ENCODE peak calls at places on chromosome 1, in five cellular contexts. E is aorta, G is hepatocyte, F is left lung, X is body of pancreas. T is an unnamed sample. For H3K36me3, H3K27me3 and H3K9me3, the result is how much of the 10 kb centered on the place peaks cover.

GRCh38 chr1:64745181-64745985 is 508 bp downstream of the RAVER2 start:
- DNase-seq in F (peak), X (peak), E (peak), G (peak), T (peak)

GRCh38 chr1:181117648-181118449 is 29.3 kb downstream of the IER5 start:
- DNase-seq in E (no peak), G (peak), F (peak), X (no peak), T (no peak)

GRCh38 chr1:234610061-234610581 is at the start of gene IRF2BP2:
- DNase-seq in E (peak), G (peak), X (peak), F (peak), T (peak)

GRCh38 chr1:31549807-31550620 is 26.3 kb upstream of the TINAGL1 start:
- DNase-seq in F (no peak), E (no peak), G (peak), X (no peak), T (no peak)

GRCh38 chr1:168297019-168297418 is 16.3 kb downstream of the TBX19 start:
- DNase-seq in F (no peak), G (no peak), E (no peak), X (no peak), T (no peak)

GRCh38 chr1:26477446-26478152 is 5.4 kb downstream of the HMGN2 start:
- DNase-seq in E (no peak), X (no peak), F (no peak), G (no peak), T (no peak)

GRCh38 chr1:235640580-235640979 is 9.0 kb downstream of the GNG4 start:
- DNase-seq in E (no peak), G (no peak), X (no peak), F (no peak), T (no peak)

GRCh38 chr1:92446990-92447681 is 39.6 kb downstream of the GFI1 start:
- DNase-seq in X (no peak), E (no peak), G (no peak), F (no peak), T (peak)

GRCh38 chr1:40662151-40662550 is 3.3 kb downstream of the RIMS3 start:
- DNase-seq in F (no peak), X (no peak), G (no peak), E (no peak), T (no peak)

GRCh38 chr1:73839922-73840321 is 358.1 kb downstream of the LRRIQ3 start:
- DNase-seq in G (peak), X (no peak), E (no peak), F (no peak), T (no peak)

GRCh38 chr1:8660455-8660854 is 157.0 kb downstream of the RERE start:
- DNase-seq in F (no peak), X (no peak), E (peak), G (peak), T (peak)

GRCh38 chr1:31626451-31627202 is 9.1 kb downstream of the HCRTR1 start:
- DNase-seq in X (no peak), G (peak), E (no peak), F (no peak), T (no peak)

GRCh38 chr1:193537266-193538003 is 351.0 kb upstream of the B3GALT2 start:
- DNase-seq in F (no peak), E (no peak), G (no peak), X (no peak), T (no peak)

GRCh38 chr1:202702088-202702487 is 8.2 kb downstream of the SYT2 start:
- DNase-seq in F (no peak), G (no peak), E (no peak), X (no peak), T (no peak)

DNA sequence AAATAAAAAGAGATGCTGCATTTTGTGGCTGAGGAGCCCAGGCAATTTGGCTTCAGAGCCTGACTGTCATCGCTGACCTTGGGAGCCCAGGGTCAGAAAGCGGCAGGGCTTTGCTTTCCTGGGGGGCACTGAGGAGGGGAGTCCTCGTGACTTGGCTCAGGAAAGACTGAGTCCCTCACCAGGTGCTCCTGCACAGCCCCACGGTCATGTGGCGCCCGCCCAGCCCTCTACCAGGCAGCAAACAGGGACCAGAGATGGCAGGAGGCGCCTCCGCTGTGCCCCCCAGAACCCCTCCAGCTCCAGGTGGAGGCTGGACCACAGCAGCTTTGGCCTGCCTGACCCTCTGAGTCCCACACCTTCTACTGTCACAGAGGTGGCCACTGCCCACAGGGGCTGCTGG is 13.2 kb downstream of the EFHD2 start:
- DNase-seq in F (no peak), X (peak), E (no peak), G (no peak), T (no peak)
- H3K36me3 ChIP-seq in F (half or more), X (under half), E (under half), G (under half), T (half or more)

GRCh38 chr1:3141836-3142235 is 72.8 kb downstream of the PRDM16 start:
- DNase-seq in X (no peak), G (no peak), E (no peak), F (no peak), T (no peak)
- H3K27me3 ChIP-seq in X (under half), G (under half), E (under half), F (half or more), T (under half)

GRCh38 chr1:57072775-57073174 is 107.0 kb upstream of the C8B start:
- DNase-seq in E (no peak), X (no peak), F (no peak), G (no peak), T (no peak)
- H3K9me3 ChIP-seq in E (under half), X (under half), F (under half), G (under half), T (under half)

DNA sequence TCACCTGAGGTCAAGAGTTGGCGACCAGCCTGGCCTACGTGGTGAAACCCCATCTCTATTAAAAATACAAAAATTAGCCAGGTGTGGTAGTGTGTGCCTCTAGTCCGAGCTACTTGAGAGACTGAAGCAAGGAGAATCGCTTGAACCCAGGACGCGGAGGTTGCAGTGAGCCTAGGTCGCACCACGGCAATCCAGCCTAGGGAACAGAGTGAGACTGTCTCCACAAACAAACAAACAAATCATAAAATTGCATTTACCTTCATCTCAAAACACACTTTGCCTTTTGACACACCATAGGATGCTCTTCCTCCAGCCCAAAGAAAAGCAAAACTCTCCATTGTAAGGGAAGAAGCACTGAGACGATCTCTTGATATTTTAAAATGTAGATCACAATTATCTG is 4.3 kb downstream of the HNRNPU start:
- DNase-seq in X (no peak), G (no peak), F (no peak), E (no peak), T (no peak)
- H3K36me3 ChIP-seq in X (under half), G (under half), F (half or more), E (under half), T (half or more)

GRCh38 chr1:175637917-175638316 is 105.5 kb downstream of the TNR start:
- DNase-seq in F (no peak), G (no peak), X (no peak), E (no peak), T (no peak)
- H3K27me3 ChIP-seq in F (under half), G (under half), X (under half), E (under half), T (under half)